ENCODE peak calls at places on chromosomes 3 and 15, in seven cellular contexts. One of them, this sample, is unnamed.

GRCh38 chr3:171407746-171408145 is 52.5 kb downstream of the TNIK start:
- DNase-seq in hepatocyte: no peak
- DNase-seq in omental fat pad: no peak
- DNase-seq in heart left ventricle: no peak
- DNase-seq in WTC11: no peak
- DNase-seq in foreskin fibroblast: peak; percentile 54
- DNase-seq in cardiac muscle cell: no peak
- DNase-seq in this sample: no peak

GRCh38 chr3:71972031-71972430 is 187.1 kb upstream of the PROK2 start:
- DNase-seq in hepatocyte: no peak
- DNase-seq in omental fat pad: no peak
- DNase-seq in heart left ventricle: no peak
- DNase-seq in WTC11: no peak
- DNase-seq in foreskin fibroblast: peak; percentile 81
- DNase-seq in cardiac muscle cell: no peak
- DNase-seq in this sample: no peak

GRCh38 chr15:70091649-70092461 is 5.9 kb downstream of the TLE3 start:
- DNase-seq in hepatocyte: peak; percentile 51
- DNase-seq in omental fat pad: no peak
- DNase-seq in heart left ventricle: peak; percentile 12
- DNase-seq in WTC11: no peak
- DNase-seq in foreskin fibroblast: no peak
- DNase-seq in cardiac muscle cell: no peak
- DNase-seq in this sample: peak; percentile 38

GRCh38 chr3:52128118-52128683 is 26.0 kb downstream of the POC1A start:
- DNase-seq in hepatocyte: peak; percentile 77
- DNase-seq in omental fat pad: no peak
- DNase-seq in heart left ventricle: peak; percentile 19
- DNase-seq in WTC11: no peak
- DNase-seq in foreskin fibroblast: peak; percentile 85
- DNase-seq in cardiac muscle cell: peak; percentile 65
- DNase-seq in this sample: no peak

GRCh38 chr3:119649764-119650163 is 10.6 kb downstream of the POPDC2 start:
- DNase-seq in hepatocyte: no peak
- DNase-seq in omental fat pad: no peak
- DNase-seq in heart left ventricle: no peak
- DNase-seq in WTC11: no peak
- DNase-seq in foreskin fibroblast: peak; percentile 42
- DNase-seq in cardiac muscle cell: no peak
- DNase-seq in this sample: no peak

GRCh38 chr3:51968175-51968681 is 974 bp upstream of the PCBP4 start:
- DNase-seq in hepatocyte: peak; percentile 62
- DNase-seq in omental fat pad: no peak
- DNase-seq in heart left ventricle: no peak
- DNase-seq in WTC11: peak; percentile 69
- DNase-seq in foreskin fibroblast: peak; percentile 64
- DNase-seq in cardiac muscle cell: peak; percentile 63
- DNase-seq in this sample: no peak

GRCh38 chr3:5013021-5013906 is 34.0 kb downstream of the BHLHE40 start:
- DNase-seq in hepatocyte: peak; percentile 71
- DNase-seq in omental fat pad: no peak
- DNase-seq in heart left ventricle: no peak
- DNase-seq in WTC11: no peak
- DNase-seq in foreskin fibroblast: peak; percentile 38
- DNase-seq in cardiac muscle cell: no peak
- DNase-seq in this sample: no peak

GRCh38 chr15:42273900-42274692 is 863 bp upstream of the TMEM87A start:
- DNase-seq in hepatocyte: peak; percentile 50
- DNase-seq in omental fat pad: peak; percentile 42
- DNase-seq in heart left ventricle: peak; percentile 79
- DNase-seq in WTC11: peak; percentile 24
- DNase-seq in foreskin fibroblast: peak; percentile 86
- DNase-seq in cardiac muscle cell: peak; percentile 18
- DNase-seq in this sample: peak; percentile 43

GRCh38 chr3:28349397-28350000 is 875 bp upstream of the AZI2 start:
- DNase-seq in hepatocyte: no peak
- DNase-seq in omental fat pad: no peak
- DNase-seq in heart left ventricle: no peak
- DNase-seq in WTC11: no peak
- DNase-seq in foreskin fibroblast: no peak
- DNase-seq in cardiac muscle cell: no peak
- DNase-seq in this sample: no peak

GRCh38 chr3:44795197-44795596 is 33.6 kb downstream of the KIF15 start:
- DNase-seq in hepatocyte: no peak
- DNase-seq in omental fat pad: no peak
- DNase-seq in heart left ventricle: no peak
- DNase-seq in WTC11: no peak
- DNase-seq in foreskin fibroblast: peak; percentile 22
- DNase-seq in cardiac muscle cell: no peak
- DNase-seq in this sample: no peak

GRCh38 chr15:90184786-90185704 is 16.1 kb upstream of the SEMA4B start:
- DNase-seq in hepatocyte: peak; percentile 87
- DNase-seq in omental fat pad: no peak
- DNase-seq in heart left ventricle: peak; percentile 89
- DNase-seq in WTC11: peak; percentile 73
- DNase-seq in foreskin fibroblast: peak; percentile 62
- DNase-seq in cardiac muscle cell: peak; percentile 71
- DNase-seq in this sample: peak; percentile 38

GRCh38 chr3:170907519-170908234 is 760 bp downstream of the EIF5A2 start:
- DNase-seq in hepatocyte: peak; percentile 11
- DNase-seq in omental fat pad: no peak
- DNase-seq in heart left ventricle: no peak
- DNase-seq in WTC11: no peak
- DNase-seq in foreskin fibroblast: peak; percentile 33
- DNase-seq in cardiac muscle cell: peak; percentile 5
- DNase-seq in this sample: no peak

GRCh38 chr3:81439088-81439487 is 322.4 kb downstream of the GBE1 start:
- DNase-seq in hepatocyte: no peak
- DNase-seq in omental fat pad: no peak
- DNase-seq in heart left ventricle: no peak
- DNase-seq in WTC11: no peak
- DNase-seq in foreskin fibroblast: no peak
- DNase-seq in cardiac muscle cell: no peak
- DNase-seq in this sample: no peak

GRCh38 chr3:146159616-146160232 is 1.3 kb downstream of the PLOD2 start:
- DNase-seq in hepatocyte: no peak
- DNase-seq in omental fat pad: no peak
- DNase-seq in heart left ventricle: no peak
- DNase-seq in WTC11: no peak
- DNase-seq in foreskin fibroblast: no peak
- DNase-seq in cardiac muscle cell: no peak
- DNase-seq in this sample: no peak

GRCh38 chr15:80265021-80265420 is 13.0 kb upstream of the CTXND1 start:
- DNase-seq in hepatocyte: no peak
- DNase-seq in omental fat pad: no peak
- DNase-seq in heart left ventricle: no peak
- DNase-seq in WTC11: no peak
- DNase-seq in foreskin fibroblast: no peak
- DNase-seq in cardiac muscle cell: no peak
- DNase-seq in this sample: no peak

GRCh38 chr3:55406666-55407425 is 80.3 kb downstream of the WNT5A start:
- DNase-seq in hepatocyte: no peak
- DNase-seq in omental fat pad: no peak
- DNase-seq in heart left ventricle: no peak
- DNase-seq in WTC11: no peak
- DNase-seq in foreskin fibroblast: peak; percentile 64
- DNase-seq in cardiac muscle cell: no peak
- DNase-seq in this sample: no peak

GRCh38 chr3:13769422-13769821 is 110.4 kb downstream of the WNT7A start:
- DNase-seq in hepatocyte: no peak
- DNase-seq in omental fat pad: no peak
- DNase-seq in heart left ventricle: peak; percentile 33
- DNase-seq in WTC11: no peak
- DNase-seq in foreskin fibroblast: no peak
- DNase-seq in cardiac muscle cell: no peak
- DNase-seq in this sample: no peak

GRCh38 chr3:152396867-152397266 is 128.1 kb downstream of the MBNL1 start:
- DNase-seq in hepatocyte: no peak
- DNase-seq in omental fat pad: no peak
- DNase-seq in heart left ventricle: no peak
- DNase-seq in WTC11: no peak
- DNase-seq in foreskin fibroblast: peak; percentile 16
- DNase-seq in cardiac muscle cell: no peak
- DNase-seq in this sample: no peak

DNA sequence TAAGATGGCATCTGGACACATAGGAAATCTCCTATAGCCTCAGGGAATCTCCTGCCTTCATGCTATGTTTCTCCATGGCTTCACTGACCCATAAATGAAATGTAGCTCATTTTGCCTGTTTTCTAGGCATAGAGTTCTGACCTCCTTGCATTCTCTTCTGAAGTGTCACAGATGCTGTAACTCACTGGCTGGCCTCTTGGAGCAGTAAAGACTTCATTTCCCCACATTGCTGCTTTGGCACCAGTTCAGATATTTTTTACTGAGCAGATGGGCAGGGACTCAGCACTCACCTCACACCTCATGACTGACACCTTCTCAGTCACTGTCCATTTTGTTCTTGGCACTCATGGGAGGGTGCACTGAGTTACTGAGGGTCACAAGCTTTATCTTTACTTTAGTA is 286.7 kb upstream of the TGFBR2 start:
- DNase-seq in hepatocyte: peak; percentile 73
- DNase-seq in omental fat pad: no peak
- DNase-seq in heart left ventricle: no peak
- DNase-seq in WTC11: peak; percentile 25
- DNase-seq in foreskin fibroblast: peak; percentile 87
- DNase-seq in cardiac muscle cell: peak; percentile 56
- DNase-seq in this sample: no peak
- TF ChIP-seq CTCF in hepatocyte: peak; percentile 49
- TF ChIP-seq CTCF in omental fat pad: no peak
- TF ChIP-seq CTCF in heart left ventricle: peak; percentile 31
- TF ChIP-seq CTCF in WTC11: no peak
- TF ChIP-seq CTCF in foreskin fibroblast: peak; percentile 54
- TF ChIP-seq CTCF in cardiac muscle cell: peak; percentile 41
- TF ChIP-seq CTCF in this sample: peak; percentile 61

GRCh38 chr15:67397139-67397538 is 123.8 kb upstream of the C15orf61 start:
- DNase-seq in hepatocyte: no peak
- DNase-seq in omental fat pad: no peak
- DNase-seq in heart left ventricle: no peak
- DNase-seq in WTC11: no peak
- DNase-seq in foreskin fibroblast: no peak
- DNase-seq in cardiac muscle cell: no peak
- DNase-seq in this sample: no peak
- TF ChIP-seq CTCF in hepatocyte: peak; percentile 2
- TF ChIP-seq CTCF in omental fat pad: no peak
- TF ChIP-seq CTCF in heart left ventricle: no peak
- TF ChIP-seq CTCF in WTC11: no peak
- TF ChIP-seq CTCF in foreskin fibroblast: no peak
- TF ChIP-seq CTCF in cardiac muscle cell: no peak
- TF ChIP-seq CTCF in this sample: no peak

GRCh38 chr15:33392453-33392852 is 81.7 kb downstream of the RYR3 start:
- DNase-seq in hepatocyte: no peak
- DNase-seq in omental fat pad: no peak
- DNase-seq in heart left ventricle: no peak
- DNase-seq in WTC11: peak; percentile 22
- DNase-seq in foreskin fibroblast: no peak
- DNase-seq in cardiac muscle cell: no peak
- DNase-seq in this sample: no peak
- TF ChIP-seq CTCF in hepatocyte: no peak
- TF ChIP-seq CTCF in omental fat pad: no peak
- TF ChIP-seq CTCF in heart left ventricle: no peak
- TF ChIP-seq CTCF in WTC11: no peak
- TF ChIP-seq CTCF in foreskin fibroblast: no peak
- TF ChIP-seq CTCF in cardiac muscle cell: no peak
- TF ChIP-seq CTCF in this sample: no peak

GRCh38 chr15:75483961-75484360 is 32.5 kb upstream of the SIN3A start:
- DNase-seq in hepatocyte: no peak
- DNase-seq in omental fat pad: no peak
- DNase-seq in heart left ventricle: no peak
- DNase-seq in WTC11: no peak
- DNase-seq in foreskin fibroblast: peak; percentile 7
- DNase-seq in cardiac muscle cell: no peak
- DNase-seq in this sample: no peak

GRCh38 chr15:75483106-75483505 is 31.6 kb upstream of the SIN3A start:
- DNase-seq in hepatocyte: no peak
- DNase-seq in omental fat pad: no peak
- DNase-seq in heart left ventricle: no peak
- DNase-seq in WTC11: no peak
- DNase-seq in foreskin fibroblast: no peak
- DNase-seq in cardiac muscle cell: no peak
- DNase-seq in this sample: no peak

GRCh38 chr15:75479670-75480069 is 28.2 kb upstream of the SIN3A start:
- DNase-seq in hepatocyte: no peak
- DNase-seq in omental fat pad: no peak
- DNase-seq in heart left ventricle: no peak
- DNase-seq in WTC11: no peak
- DNase-seq in foreskin fibroblast: no peak
- DNase-seq in cardiac muscle cell: no peak
- DNase-seq in this sample: no peak
- TF ChIP-seq CTCF in hepatocyte: no peak
- TF ChIP-seq CTCF in omental fat pad: no peak
- TF ChIP-seq CTCF in heart left ventricle: no peak
- TF ChIP-seq CTCF in WTC11: no peak
- TF ChIP-seq CTCF in foreskin fibroblast: no peak
- TF ChIP-seq CTCF in cardiac muscle cell: no peak
- TF ChIP-seq CTCF in this sample: no peak

DNA sequence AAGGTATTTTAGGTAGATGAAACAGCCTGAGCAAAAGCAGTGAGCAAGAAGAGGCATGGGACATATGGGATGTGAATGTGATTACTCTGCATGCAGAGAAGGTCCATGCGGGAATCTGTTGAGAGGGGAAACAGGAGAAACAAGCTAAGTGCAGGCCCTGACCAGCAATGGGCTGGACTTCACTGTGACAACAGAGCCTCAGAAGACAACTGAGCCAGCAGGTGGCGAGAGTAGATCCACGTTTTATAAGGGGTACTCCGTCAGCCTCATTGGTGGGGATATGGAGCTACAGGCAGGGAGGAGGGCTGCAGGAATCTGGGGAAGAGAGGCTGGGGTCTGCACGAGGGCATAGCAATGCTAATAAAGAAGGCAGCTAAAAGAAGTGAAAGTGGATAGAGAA is 405.9 kb upstream of the LMCD1 start:
- DNase-seq in hepatocyte: peak; percentile 11
- DNase-seq in omental fat pad: no peak
- DNase-seq in heart left ventricle: no peak
- DNase-seq in WTC11: peak; percentile 53
- DNase-seq in foreskin fibroblast: no peak
- DNase-seq in cardiac muscle cell: peak; percentile 49
- DNase-seq in this sample: no peak
- TF ChIP-seq CTCF in hepatocyte: peak; percentile 19
- TF ChIP-seq CTCF in omental fat pad: no peak
- TF ChIP-seq CTCF in heart left ventricle: no peak
- TF ChIP-seq CTCF in WTC11: no peak
- TF ChIP-seq CTCF in foreskin fibroblast: no peak
- TF ChIP-seq CTCF in cardiac muscle cell: no peak
- TF ChIP-seq CTCF in this sample: no peak

DNA sequence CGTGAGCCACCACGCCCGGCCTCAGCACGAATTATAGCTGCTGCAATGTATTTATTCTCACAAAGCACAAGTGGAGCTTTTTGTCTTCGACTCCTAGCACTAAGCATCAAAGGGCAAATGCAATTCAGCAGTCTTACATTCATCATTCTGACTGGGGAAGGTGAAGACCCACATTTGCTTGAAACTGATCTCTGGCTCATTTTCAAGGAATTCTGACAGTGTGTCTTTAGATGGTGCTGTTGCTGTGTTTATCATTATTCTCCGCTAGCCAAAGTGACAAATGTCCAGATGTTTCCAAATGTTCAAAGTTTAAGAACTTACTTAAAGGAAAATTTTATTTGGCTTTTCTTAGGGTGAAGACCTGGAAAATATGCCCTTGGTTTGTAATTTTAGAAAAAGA is 55.9 kb downstream of the SGO1 start:
- DNase-seq in hepatocyte: no peak
- DNase-seq in omental fat pad: no peak
- DNase-seq in heart left ventricle: no peak
- DNase-seq in WTC11: no peak
- DNase-seq in foreskin fibroblast: no peak
- DNase-seq in cardiac muscle cell: no peak
- DNase-seq in this sample: no peak
- TF ChIP-seq CTCF in hepatocyte: peak; percentile 16
- TF ChIP-seq CTCF in omental fat pad: no peak
- TF ChIP-seq CTCF in heart left ventricle: peak; percentile 23
- TF ChIP-seq CTCF in WTC11: no peak
- TF ChIP-seq CTCF in foreskin fibroblast: no peak
- TF ChIP-seq CTCF in cardiac muscle cell: no peak
- TF ChIP-seq CTCF in this sample: no peak

This sample was measured in natural killer cell.